ENCODE peak calls at places on chromosomes 16 and 17, in six cellular contexts. D is adrenal gland; Q is central memory CD4-positive, alpha-beta T cell; O is hippocampal formation; U is left lung; V is activated T-helper 9 cell treated with anti-CD3 and anti-CD28 coated beads, Interleukin-2, amount 50 U/mL, for 16 hours. I is an unnamed sample.

GRCh38 chr17:11389583-11389982 is 148.6 kb downstream of the SHISA6 start:
- DNase-seq in Q (no peak), O (no peak), D (no peak), V (no peak), U (no peak), I (peak; percentile 0)

GRCh38 chr17:15882058-15882720 is 62.7 kb upstream of the ADORA2B start:
- DNase-seq in D (peak; percentile 81), O (no peak), Q (no peak), V (no peak), U (no peak), I (no peak)

GRCh38 chr17:40485851-40486512 is 15.4 kb downstream of the TNS4 start:
- DNase-seq in O (no peak), Q (peak; percentile 70), D (no peak), U (no peak), V (no peak), I (no peak)

GRCh38 chr17:64025732-64026294 is 5.4 kb upstream of the ICAM2 start:
- DNase-seq in O (no peak), V (peak; percentile 82), D (peak; percentile 88), U (peak; percentile 93), Q (peak; percentile 96), I (peak; percentile 26)

GRCh38 chr17:49111934-49112333 is 20.6 kb upstream of the B4GALNT2 start:
- DNase-seq in D (no peak), Q (no peak), V (no peak), O (no peak), U (no peak), I (no peak)

GRCh38 chr17:37702605-37703004 is 42.3 kb downstream of the HNF1B start:
- DNase-seq in Q (no peak), O (no peak), D (no peak), V (no peak), U (no peak), I (no peak)

GRCh38 chr17:38701504-38702165 is 3.4 kb upstream of the MLLT6 start:
- DNase-seq in D (no peak), U (no peak), V (peak; percentile 69), Q (peak; percentile 71), O (no peak), I (no peak)

GRCh38 chr16:29025218-29025617 is 40.4 kb downstream of the LAT start:
- DNase-seq in U (no peak), O (no peak), V (no peak), Q (no peak), D (no peak), I (no peak)